ENCODE peak calls at places on chromosomes 6 and 20, in four cellular contexts. Y, J, K and S are unnamed samples.
A peak's percentile ranks its signal among the peaks of the same experiment; 100 is the strongest.

GRCh38 chr20:44098256-44098630 is 88.7 kb downstream of the JPH2 start:
- DNase-seq in Y (no peak), K (no peak), J (no peak), S (no peak)

GRCh38 chr20:20946122-20946759 is 159.9 kb downstream of the LINC00237 start:
- DNase-seq in K (no peak), Y (no peak), J (no peak), S (no peak)

GRCh38 chr6:44431118-44431725 is 43.7 kb downstream of the CDC5L start:
- DNase-seq in J (no peak), K (no peak), Y (no peak), S (no peak)

GRCh38 chr6:67914419-67914818 is 720.7 kb upstream of the ADGRB3 start:
- DNase-seq in K (no peak), Y (no peak), J (no peak), S (no peak)

GRCh38 chr6:134449781-134450180 is 131.9 kb upstream of the SGK1 start:
- DNase-seq in Y (no peak), J (no peak), K (no peak), S (no peak)

GRCh38 chr6:84220809-84221409 is 6.5 kb downstream of the CEP162 start:
- DNase-seq in K (no peak), J (no peak), Y (no peak), S (no peak)

GRCh38 chr20:11454966-11455799 is 462.5 kb upstream of the BTBD3 start:
- DNase-seq in J (no peak), Y (no peak), K (no peak), S (no peak)

GRCh38 chr6:166760288-166760687 is 133.2 kb upstream of the RPS6KA2 start:
- DNase-seq in K (peak; percentile 28), J (no peak), Y (no peak), S (no peak)

GRCh38 chr6:82711105-82711829 is 347.6 kb downstream of the TPBG start:
- DNase-seq in K (no peak), J (no peak), Y (no peak), S (no peak)

GRCh38 chr6:144574796-144575195 is 289.7 kb downstream of the UTRN start:
- DNase-seq in J (no peak), Y (no peak), K (no peak), S (no peak)

GRCh38 chr6:41689171-41690008 is 46.0 kb downstream of the TFEB start:
- DNase-seq in J (no peak), Y (no peak), K (no peak), S (no peak)

GRCh38 chr20:24955045-24955444 is 6.0 kb downstream of the CST7 start:
- DNase-seq in J (no peak), Y (no peak), K (no peak), S (no peak)

GRCh38 chr6:132401120-132401940 is at the start of gene MOXD1:
- DNase-seq in Y (no peak), J (peak; percentile 54), K (no peak), S (no peak)

GRCh38 chr6:30843611-30843998 is 40.7 kb upstream of the DDR1 start:
- DNase-seq in Y (no peak), J (no peak), K (no peak), S (no peak)

GRCh38 chr20:35788796-35789195 is 17.0 kb downstream of the PHF20 start:
- DNase-seq in K (no peak), J (no peak), Y (no peak), S (no peak)

GRCh38 chr6:72788188-72788587 is 166.3 kb downstream of the KCNQ5 start:
- DNase-seq in Y (no peak), J (no peak), K (no peak), S (no peak)

GRCh38 chr20:4949833-4950178 is 51.5 kb downstream of the SLC23A2 start:
- DNase-seq in Y (no peak), K (no peak), J (no peak), S (no peak)

GRCh38 chr6:170006524-170007467 is 255.4 kb downstream of the ERMARD start:
- DNase-seq in Y (no peak), J (no peak), K (no peak), S (no peak)

GRCh38 chr6:108363113-108363512 is 68.3 kb downstream of the AFG1L start:
- DNase-seq in Y (no peak), K (no peak), J (no peak), S (no peak)

GRCh38 chr20:16209826-16210365 is 363.4 kb downstream of the KIF16B start:
- DNase-seq in K (no peak), J (no peak), Y (no peak), S (no peak)

GRCh38 chr6:159929819-159930218 is 39.0 kb downstream of the MAS1 start:
- DNase-seq in J (peak; percentile 42), Y (no peak), K (peak; percentile 35), S (no peak)

GRCh38 chr20:57664476-57664875 is 44.2 kb upstream of the ZBP1 start:
- DNase-seq in J (no peak), K (no peak), Y (no peak), S (no peak)

GRCh38 chr6:169800668-169801395 is 49.4 kb downstream of the ERMARD start:
- DNase-seq in Y (no peak), J (no peak), K (no peak), S (no peak)

GRCh38 chr20:25987073-25987927 is 290.6 kb upstream of the ZNF337 start:
- DNase-seq in K (peak; percentile 18), J (no peak), Y (no peak), S (no peak)

GRCh38 chr6:105968230-105968954 is 117.7 kb upstream of the PRDM1 start:
- DNase-seq in Y (no peak), J (no peak), K (no peak), S (no peak)

GRCh38 chr6:138572200-138572875 is 73.0 kb upstream of the NHSL1 start:
- DNase-seq in Y (no peak), J (peak; percentile 48), K (no peak), S (no peak)

GRCh38 chr6:297571-298232 is 5.4 kb downstream of the DUSP22 start:
- DNase-seq in K (no peak), Y (no peak), J (no peak), S (no peak)

GRCh38 chr6:129667621-129668020 is 42.4 kb downstream of the ARHGAP18 start:
- DNase-seq in Y (no peak), J (no peak), K (no peak), S (no peak)

GRCh38 chr6:147132889-147133288 is 71.3 kb upstream of the STXBP5 start:
- DNase-seq in J (no peak), K (no peak), Y (no peak), S (no peak)

GRCh38 chr6:137709424-137710281 is 157.4 kb upstream of the TNFAIP3 start:
- DNase-seq in J (no peak), K (no peak), Y (no peak), S (no peak)

GRCh38 chr6:168061269-168062210 is 17.5 kb downstream of the FRMD1 start:
- DNase-seq in Y (no peak), J (no peak), K (no peak), S (no peak)

GRCh38 chr20:57066126-57066900 is 200.1 kb downstream of the BMP7 start:
- DNase-seq in Y (no peak), J (no peak), K (no peak), S (no peak)